ENCODE peak calls at places on chromosomes 7 and 10, in five cellular contexts. One of them, this sample, is unnamed.

GRCh38 chr10:133420579-133420978 is 3.8 kb downstream of the SPRN start:
- DNase-seq in ovary: no peak
- DNase-seq in psoas muscle: no peak
- DNase-seq in ascending aorta: no peak
- DNase-seq in GM06990: no peak
- DNase-seq in this sample: no peak

GRCh38 chr7:156832195-156832877 is 60.6 kb downstream of the LMBR1 start:
- DNase-seq in psoas muscle: no peak
- DNase-seq in ovary: no peak
- DNase-seq in GM06990: no peak
- DNase-seq in ascending aorta: no peak
- DNase-seq in this sample: no peak

GRCh38 chr7:99000196-99000903 is 122.0 kb downstream of the TRRAP start:
- DNase-seq in GM06990: no peak
- DNase-seq in ascending aorta: no peak
- DNase-seq in psoas muscle: no peak
- DNase-seq in ovary: no peak
- DNase-seq in this sample: peak; percentile 67

GRCh38 chr7:156151658-156152057 is 339.4 kb upstream of the SHH start:
- DNase-seq in ovary: no peak
- DNase-seq in GM06990: no peak
- DNase-seq in psoas muscle: no peak
- DNase-seq in ascending aorta: no peak
- DNase-seq in this sample: no peak

GRCh38 chr10:110504111-110504735 is 6.5 kb downstream of the DUSP5 start:
- DNase-seq in psoas muscle: peak; percentile 36
- DNase-seq in ovary: peak; percentile 40
- DNase-seq in GM06990: peak; percentile 66
- DNase-seq in ascending aorta: no peak
- DNase-seq in this sample: peak; percentile 64

GRCh38 chr10:87671416-87671815 is 11.7 kb downstream of the PAPSS2 start:
- DNase-seq in ascending aorta: no peak
- DNase-seq in ovary: no peak
- DNase-seq in GM06990: no peak
- DNase-seq in psoas muscle: no peak
- DNase-seq in this sample: no peak

GRCh38 chr10:49667991-49668390 is 11.5 kb upstream of the C10orf53 start:
- DNase-seq in psoas muscle: no peak
- DNase-seq in ovary: no peak
- DNase-seq in GM06990: no peak
- DNase-seq in ascending aorta: no peak
- DNase-seq in this sample: no peak

GRCh38 chr7:158959954-158960353 is 103.6 kb downstream of the DYNC2I1 start:
- DNase-seq in ascending aorta: no peak
- DNase-seq in GM06990: no peak
- DNase-seq in psoas muscle: no peak
- DNase-seq in ovary: no peak
- DNase-seq in this sample: no peak

GRCh38 chr10:129513312-129513711 is 46.3 kb downstream of the MGMT start:
- DNase-seq in ovary: no peak
- DNase-seq in ascending aorta: no peak
- DNase-seq in psoas muscle: no peak
- DNase-seq in GM06990: no peak
- DNase-seq in this sample: no peak

GRCh38 chr10:46090258-46090812 is 44.3 kb upstream of the MSMB start:
- DNase-seq in psoas muscle: no peak
- DNase-seq in ascending aorta: no peak
- DNase-seq in GM06990: no peak
- DNase-seq in ovary: no peak
- DNase-seq in this sample: peak; percentile 32

DNA sequence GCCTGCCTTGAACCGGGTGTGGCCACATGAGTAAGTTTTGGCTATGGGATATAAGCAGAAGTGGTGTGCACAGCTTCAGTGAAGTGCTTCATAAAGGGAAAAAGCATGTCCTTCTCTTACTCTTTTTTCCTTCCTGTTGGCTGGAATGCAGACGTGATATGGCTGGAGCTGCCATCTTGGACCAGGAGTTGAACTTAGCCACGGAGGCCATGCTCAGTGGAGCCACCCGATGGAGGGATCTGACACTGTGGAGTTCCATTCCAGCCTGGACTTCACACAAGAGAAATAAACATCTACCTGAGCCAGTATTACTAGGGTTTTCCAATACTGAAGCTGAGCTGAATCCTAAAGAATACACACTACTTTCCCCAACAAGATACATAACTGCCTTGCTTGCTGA is 52.3 kb downstream of the CCDC3 start:
- DNase-seq in ascending aorta: no peak
- DNase-seq in psoas muscle: no peak
- DNase-seq in GM06990: no peak
- DNase-seq in ovary: no peak
- DNase-seq in this sample: no peak
- TF ChIP-seq CTCF in ascending aorta: no peak
- TF ChIP-seq CTCF in psoas muscle: no peak
- TF ChIP-seq CTCF in GM06990: no peak
- TF ChIP-seq CTCF in ovary: no peak
- TF ChIP-seq CTCF in this sample: no peak

GRCh38 chr10:79066460-79067240 is 2.1 kb upstream of the ZMIZ1 start:
- DNase-seq in psoas muscle: no peak
- DNase-seq in ovary: peak; percentile 50
- DNase-seq in ascending aorta: no peak
- DNase-seq in GM06990: no peak
- DNase-seq in this sample: no peak
- TF ChIP-seq CTCF in psoas muscle: peak; percentile 23
- TF ChIP-seq CTCF in ovary: no peak
- TF ChIP-seq CTCF in ascending aorta: no peak
- TF ChIP-seq CTCF in GM06990: peak; percentile 16
- TF ChIP-seq CTCF in this sample: no peak

GRCh38 chr10:124632064-124632531 is 112.1 kb downstream of the FAM53B start:
- DNase-seq in psoas muscle: peak; percentile 58
- DNase-seq in ascending aorta: no peak
- DNase-seq in ovary: peak; percentile 84
- DNase-seq in GM06990: no peak
- DNase-seq in this sample: no peak
- TF ChIP-seq CTCF in psoas muscle: peak; percentile 56
- TF ChIP-seq CTCF in ascending aorta: peak; percentile 18
- TF ChIP-seq CTCF in ovary: peak; percentile 19
- TF ChIP-seq CTCF in GM06990: peak; percentile 33
- TF ChIP-seq CTCF in this sample: peak; percentile 38

DNA sequence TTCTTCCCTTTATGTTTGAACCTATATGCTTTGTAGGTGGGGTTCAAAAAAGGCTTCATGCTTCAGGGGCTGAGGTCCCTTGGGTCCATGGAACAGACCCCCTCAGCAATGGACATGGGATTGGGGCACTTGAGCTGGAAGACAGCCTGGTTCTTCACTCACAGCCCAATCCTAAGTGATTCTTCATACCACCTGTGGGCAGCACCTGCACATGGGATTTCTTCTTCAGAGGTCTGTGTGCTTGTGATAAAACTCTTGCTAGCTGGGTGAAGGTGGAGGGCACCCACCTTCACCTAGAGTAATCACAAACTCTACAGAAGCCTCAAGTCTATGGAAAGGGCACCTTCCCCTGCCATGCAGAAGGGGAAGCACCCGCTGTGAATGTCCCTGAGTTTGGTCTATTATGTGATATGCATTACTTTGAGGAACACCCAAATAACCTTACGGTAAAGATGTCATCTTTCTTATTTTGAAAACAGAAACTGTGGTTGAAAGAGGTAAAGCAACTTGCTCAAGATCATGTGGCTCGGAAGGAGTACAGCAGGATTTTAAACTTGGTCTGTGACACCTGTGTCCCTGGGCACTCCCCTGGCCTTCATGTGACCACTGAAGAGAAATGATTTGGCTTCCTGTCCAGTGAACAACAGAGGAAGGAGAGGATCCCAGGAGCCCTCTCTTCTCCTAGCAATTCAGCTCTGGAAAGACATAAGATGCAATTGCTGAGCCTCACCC is 469.5 kb upstream of the ZMIZ1 start:
- DNase-seq in psoas muscle: no peak
- DNase-seq in ascending aorta: no peak
- DNase-seq in GM06990: no peak
- DNase-seq in ovary: no peak
- DNase-seq in this sample: no peak
- TF ChIP-seq CTCF in psoas muscle: no peak
- TF ChIP-seq CTCF in ascending aorta: no peak
- TF ChIP-seq CTCF in GM06990: no peak
- TF ChIP-seq CTCF in ovary: no peak
- TF ChIP-seq CTCF in this sample: no peak

DNA sequence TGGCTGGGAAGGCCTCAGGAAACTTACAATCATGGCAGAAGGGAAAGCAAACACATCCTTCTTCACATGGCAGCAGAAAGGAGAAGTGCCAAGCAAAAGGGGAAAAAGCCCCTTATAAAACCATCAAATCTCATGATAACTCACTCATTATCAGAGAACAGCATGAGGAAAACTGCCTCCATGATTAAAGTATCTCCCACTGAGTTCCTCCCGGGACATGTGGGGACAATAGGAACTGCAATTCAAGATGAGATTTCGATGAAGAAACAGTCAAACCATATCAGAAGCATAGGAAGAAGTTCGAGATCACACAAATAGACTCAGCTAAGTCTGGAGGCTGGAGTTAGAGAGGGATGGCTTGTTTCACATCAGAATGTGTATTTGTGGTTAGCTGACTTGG is 869.4 kb upstream of the PHF14 start:
- DNase-seq in ovary: no peak
- DNase-seq in psoas muscle: no peak
- DNase-seq in GM06990: no peak
- DNase-seq in ascending aorta: no peak
- DNase-seq in this sample: no peak
- TF ChIP-seq CTCF in ovary: no peak
- TF ChIP-seq CTCF in psoas muscle: no peak
- TF ChIP-seq CTCF in GM06990: no peak
- TF ChIP-seq CTCF in ascending aorta: no peak
- TF ChIP-seq CTCF in this sample: no peak

GRCh38 chr10:114405011-114405350 is 679 bp upstream of the AFAP1L2 start:
- DNase-seq in GM06990: no peak
- DNase-seq in psoas muscle: no peak
- DNase-seq in ovary: no peak
- DNase-seq in ascending aorta: no peak
- DNase-seq in this sample: no peak

GRCh38 chr10:114404171-114405010 is at the start of gene AFAP1L2:
- DNase-seq in GM06990: no peak
- DNase-seq in ovary: peak; percentile 81
- DNase-seq in ascending aorta: no peak
- DNase-seq in psoas muscle: peak; percentile 32
- DNase-seq in this sample: no peak

GRCh38 chr10:114402871-114403544 is 1.3 kb downstream of the AFAP1L2 start:
- DNase-seq in GM06990: no peak
- DNase-seq in ovary: no peak
- DNase-seq in psoas muscle: no peak
- DNase-seq in ascending aorta: no peak
- DNase-seq in this sample: no peak

GRCh38 chr10:114402233-114402632 is 2.1 kb downstream of the AFAP1L2 start:
- DNase-seq in psoas muscle: no peak
- DNase-seq in GM06990: no peak
- DNase-seq in ovary: no peak
- DNase-seq in ascending aorta: no peak
- DNase-seq in this sample: no peak

GRCh38 chr10:114403545-114404161 is 649 bp downstream of the AFAP1L2 start:
- DNase-seq in ascending aorta: no peak
- DNase-seq in ovary: peak; percentile 76
- DNase-seq in psoas muscle: peak; percentile 29
- DNase-seq in GM06990: no peak
- DNase-seq in this sample: no peak
- TF ChIP-seq CTCF in ascending aorta: peak; percentile 12
- TF ChIP-seq CTCF in ovary: no peak
- TF ChIP-seq CTCF in psoas muscle: no peak
- TF ChIP-seq CTCF in GM06990: peak; percentile 44
- TF ChIP-seq CTCF in this sample: no peak

GRCh38 chr7:121132940-121133339 is 144.4 kb downstream of the CPED1 start:
- DNase-seq in ascending aorta: no peak
- DNase-seq in GM06990: no peak
- DNase-seq in ovary: no peak
- DNase-seq in psoas muscle: no peak
- DNase-seq in this sample: no peak

GRCh38 chr7:121123028-121123427 is 134.5 kb downstream of the CPED1 start:
- DNase-seq in ascending aorta: no peak
- DNase-seq in psoas muscle: no peak
- DNase-seq in GM06990: no peak
- DNase-seq in ovary: no peak
- DNase-seq in this sample: no peak

GRCh38 chr7:121126201-121126600 is 137.7 kb downstream of the CPED1 start:
- DNase-seq in psoas muscle: no peak
- DNase-seq in ovary: no peak
- DNase-seq in GM06990: no peak
- DNase-seq in ascending aorta: no peak
- DNase-seq in this sample: no peak

GRCh38 chr7:121126801-121127534 is 138.5 kb downstream of the CPED1 start:
- DNase-seq in ovary: no peak
- DNase-seq in psoas muscle: no peak
- DNase-seq in ascending aorta: no peak
- DNase-seq in GM06990: peak; percentile 5
- DNase-seq in this sample: no peak
- TF ChIP-seq CTCF in ovary: no peak
- TF ChIP-seq CTCF in psoas muscle: no peak
- TF ChIP-seq CTCF in ascending aorta: no peak
- TF ChIP-seq CTCF in GM06990: no peak
- TF ChIP-seq CTCF in this sample: no peak